ENCODE peak calls at places on chromosomes 3 and 15, in eight cellular contexts. R is stimulated activated naive CD4-positive, alpha-beta T cell; V is A172; T is naive thymus-derived CD8-positive, alpha-beta T cell; E is amniotic stem cell; O is cardiac fibroblast; X is activated T-cell treated with anti-CD3 and anti-CD28 coated beads for 24 hours; C is A549. Z is an unnamed sample.

GRCh38 chr15:84653584-84653909 is 536 bp downstream of the WDR73 start:
- DNase-seq in R (no peak), V (no peak), T (no peak), E (no peak), O (no peak), X (no peak), C (no peak), Z (peak)

GRCh38 chr3:29454326-29454725 is 173.5 kb downstream of the RBMS3 start:
- DNase-seq in R (no peak), V (no peak), T (no peak), E (no peak), O (no peak), X (no peak), C (no peak), Z (no peak)

GRCh38 chr3:43013743-43014155 is 34.6 kb downstream of the GASK1A start:
- DNase-seq in R (peak), V (no peak), T (peak), E (no peak), O (no peak), X (no peak), C (no peak), Z (no peak)

GRCh38 chr3:183766745-183767606 is 58.4 kb downstream of the MAP6D1 start:
- DNase-seq in R (peak), V (peak), T (peak), E (no peak), O (peak), X (peak), C (peak), Z (peak)

GRCh38 chr15:52349062-52349700 is 53.6 kb upstream of the MYO5C start:
- DNase-seq in R (no peak), V (peak), T (no peak), E (no peak), O (peak), X (no peak), C (peak), Z (no peak)

GRCh38 chr3:3853584-3853983 is 54.4 kb downstream of the LRRN1 start:
- DNase-seq in R (no peak), V (no peak), T (no peak), E (no peak), O (no peak), X (no peak), C (no peak), Z (no peak)

GRCh38 chr3:147407107-147407494 is 758 bp upstream of the ZIC4 start:
- DNase-seq in R (no peak), V (no peak), T (no peak), E (no peak), O (no peak), X (no peak), C (no peak), Z (no peak)

GRCh38 chr3:138890555-138891187 is 55.9 kb upstream of the PIK3CB start:
- DNase-seq in R (no peak), V (no peak), T (no peak), E (no peak), O (no peak), X (no peak), C (no peak), Z (no peak)

GRCh38 chr3:31546152-31546551 is 13.4 kb downstream of the STT3B start:
- DNase-seq in R (no peak), V (no peak), T (no peak), E (no peak), O (peak), X (no peak), C (no peak), Z (no peak)

GRCh38 chr15:44490628-44491027 is 46.3 kb upstream of the EIF3J start:
- DNase-seq in R (no peak), V (no peak), T (no peak), E (no peak), O (peak), X (no peak), C (no peak), Z (no peak)

GRCh38 chr3:170496026-170496867 is 77.6 kb downstream of the CLDN11 start:
- DNase-seq in R (no peak), V (no peak), T (no peak), E (no peak), O (no peak), X (no peak), C (no peak), Z (no peak)